ENCODE peak calls at places on chromosome 14, in five cellular contexts. U is T-cell, B is RCC 7860, X is stomach, E is HFF-Myc. P is an unnamed sample.

GRCh38 chr14:38171197-38171596 is 36.5 kb upstream of the SSTR1 start:
- DNase-seq in U (no peak), B (peak; percentile 77), X (no peak), E (peak; percentile 31), P (no peak)

GRCh38 chr14:33842299-33842698 is 108.6 kb downstream of the EGLN3 start:
- DNase-seq in U (no peak), B (no peak), X (no peak), E (no peak), P (no peak)

GRCh38 chr14:77544571-77544970 is 46.0 kb upstream of the ISM2 start:
- DNase-seq in U (no peak), B (no peak), X (no peak), E (no peak), P (no peak)

GRCh38 chr14:88323086-88323519 is at the start of gene KCNK10:
- DNase-seq in U (no peak), B (no peak), X (no peak), E (no peak), P (no peak)

GRCh38 chr14:35366521-35366976 is 38.0 kb downstream of the NFKBIA start:
- DNase-seq in U (no peak), B (peak; percentile 6), X (no peak), E (no peak), P (no peak)

GRCh38 chr14:55133416-55133815 is 4.4 kb downstream of the LGALS3 start:
- DNase-seq in U (no peak), B (peak; percentile 55), X (no peak), E (no peak), P (no peak)

GRCh38 chr14:68770553-68771286 is 22.1 kb downstream of the ZFP36L1 start:
- DNase-seq in U (no peak), B (no peak), X (no peak), E (no peak), P (no peak)

GRCh38 chr14:71338153-71338552 is 430.9 kb downstream of the PCNX1 start:
- DNase-seq in U (no peak), B (no peak), X (no peak), E (no peak), P (no peak)

GRCh38 chr14:70816525-70816924 is 7.2 kb upstream of the MAP3K9 start:
- DNase-seq in U (no peak), B (no peak), X (no peak), E (no peak), P (no peak)

GRCh38 chr14:36052681-36053080 is 123.8 kb downstream of the PTCSC3 start:
- DNase-seq in U (no peak), B (no peak), X (no peak), E (no peak), P (no peak)